ENCODE peak calls at places on chromosomes 5 and 9, in four cellular contexts. D is CD8-positive, alpha-beta T cell; V is IMR-90; Q is hepatocyte. S is an unnamed sample.
A peak's percentile ranks its signal among the peaks of the same experiment; 100 is the strongest.

GRCh38 chr5:909086-909485 is 16.4 kb downstream of the TRIP13 start:
- DNase-seq in Q (no peak), V (no peak), D (no peak), S (no peak)

GRCh38 chr5:79318935-79319614 is 83.1 kb downstream of the JMY start:
- DNase-seq in D (no peak), V (peak; percentile 99), Q (no peak), S (no peak)

GRCh38 chr5:125005287-125005686 is 258.8 kb upstream of the ZNF608 start:
- DNase-seq in V (no peak), Q (no peak), D (no peak), S (no peak)

GRCh38 chr5:34586117-34586885 is 69.8 kb upstream of the RAI14 start:
- DNase-seq in Q (no peak), D (no peak), V (peak; percentile 97), S (no peak)

GRCh38 chr5:6080930-6081726 is 297.2 kb downstream of the MED10 start:
- DNase-seq in V (no peak), D (no peak), Q (no peak), S (no peak)

GRCh38 chr5:151671979-151672378 is 14.7 kb downstream of the SPARC start:
- DNase-seq in Q (peak; percentile 54), V (peak; percentile 63), D (no peak), S (no peak)

GRCh38 chr5:417301-417700 is 25.7 kb upstream of the EXOC3 start:
- DNase-seq in V (no peak), Q (no peak), D (no peak), S (no peak)

GRCh38 chr9:21395778-21396717 is 10.8 kb upstream of the IFNA2 start:
- DNase-seq in D (peak; percentile 67), V (no peak), Q (peak; percentile 69), S (peak; percentile 33)

GRCh38 chr5:128539038-128539429 is 989 bp upstream of the FBN2 start:
- DNase-seq in V (no peak), D (no peak), Q (peak; percentile 48), S (no peak)

GRCh38 chr5:142925795-142926194 is 155.6 kb downstream of the ARHGAP26 start:
- DNase-seq in V (peak; percentile 91), Q (no peak), D (no peak), S (no peak)

GRCh38 chr5:157582731-157583580 is 7.4 kb upstream of the ADAM19 start:
- DNase-seq in V (no peak), Q (no peak), D (no peak), S (no peak)

GRCh38 chr5:154405078-154405792 is 40.6 kb upstream of the SAP30L start:
- DNase-seq in D (peak; percentile 71), V (peak; percentile 68), Q (peak; percentile 93), S (peak; percentile 48)

GRCh38 chr5:33725846-33726245 is 165.9 kb downstream of the ADAMTS12 start:
- DNase-seq in V (peak; percentile 35), D (no peak), Q (no peak), S (no peak)

GRCh38 chr5:170491479-170491878 is 12.3 kb upstream of the KCNIP1 start:
- DNase-seq in V (peak; percentile 84), Q (peak; percentile 17), D (no peak), S (no peak)

GRCh38 chr5:159362190-159362589 is 31.9 kb upstream of the IL12B start:
- DNase-seq in V (no peak), D (no peak), Q (no peak), S (no peak)
- TF ChIP-seq CTCF in V (no peak), D (no peak), Q (no peak), S (no peak)

DNA sequence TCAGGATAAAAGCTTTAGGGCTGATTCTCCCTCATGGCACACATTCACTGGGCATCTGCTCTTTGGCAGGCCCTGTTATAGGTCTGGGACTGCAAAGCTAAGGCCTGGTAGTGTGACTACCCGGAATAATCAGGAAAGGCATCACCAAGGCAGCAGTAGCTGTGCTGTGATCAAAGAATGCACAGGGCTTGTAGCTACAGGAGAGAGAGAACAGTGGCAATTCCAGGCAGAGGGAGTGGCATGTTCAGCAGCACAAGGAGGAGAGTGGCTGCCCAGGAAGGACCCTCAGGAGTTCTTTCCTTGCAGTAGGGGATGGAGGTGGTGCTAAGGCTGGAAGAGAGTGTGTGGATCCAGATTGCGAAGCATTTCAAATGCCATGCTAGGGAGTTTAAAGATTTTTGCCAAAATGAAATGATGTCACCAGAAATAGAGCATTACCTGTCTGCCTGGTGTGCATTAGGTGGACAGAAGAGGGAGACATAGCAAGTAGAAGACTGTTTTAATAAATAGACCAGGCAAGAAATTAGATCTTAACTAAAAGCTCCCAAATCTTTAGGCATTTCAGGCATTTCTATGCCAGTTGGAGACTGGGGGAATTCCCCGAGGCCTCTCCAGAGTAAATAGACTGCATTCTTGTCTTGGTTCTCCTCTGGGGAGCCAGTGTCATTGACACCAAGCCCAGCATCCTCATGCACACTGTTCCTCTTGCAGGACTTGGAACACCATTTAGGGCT is 69.1 kb downstream of the GPR21 start:
- DNase-seq in D (no peak), Q (no peak), V (peak; percentile 40), S (no peak)
- TF ChIP-seq CTCF in D (no peak), Q (peak; percentile 55), V (peak; percentile 47), S (no peak)

GRCh38 chr5:169095976-169096375 is 205.0 kb downstream of the SLIT3 start:
- DNase-seq in D (no peak), V (no peak), Q (no peak), S (no peak)

GRCh38 chr5:169097897-169098296 is 203.0 kb downstream of the SLIT3 start:
- DNase-seq in D (no peak), Q (no peak), V (no peak), S (no peak)

GRCh38 chr5:169095410-169095772 is 205.5 kb downstream of the SLIT3 start:
- DNase-seq in V (no peak), D (no peak), Q (no peak), S (no peak)

GRCh38 chr5:169098331-169099121 is 202.4 kb downstream of the SLIT3 start:
- DNase-seq in V (no peak), D (no peak), Q (no peak), S (no peak)

GRCh38 chr5:169097374-169097831 is 203.5 kb downstream of the SLIT3 start:
- DNase-seq in D (no peak), V (peak; percentile 2), Q (peak; percentile 47), S (no peak)
- TF ChIP-seq CTCF in D (no peak), V (no peak), Q (no peak), S (no peak)

DNA sequence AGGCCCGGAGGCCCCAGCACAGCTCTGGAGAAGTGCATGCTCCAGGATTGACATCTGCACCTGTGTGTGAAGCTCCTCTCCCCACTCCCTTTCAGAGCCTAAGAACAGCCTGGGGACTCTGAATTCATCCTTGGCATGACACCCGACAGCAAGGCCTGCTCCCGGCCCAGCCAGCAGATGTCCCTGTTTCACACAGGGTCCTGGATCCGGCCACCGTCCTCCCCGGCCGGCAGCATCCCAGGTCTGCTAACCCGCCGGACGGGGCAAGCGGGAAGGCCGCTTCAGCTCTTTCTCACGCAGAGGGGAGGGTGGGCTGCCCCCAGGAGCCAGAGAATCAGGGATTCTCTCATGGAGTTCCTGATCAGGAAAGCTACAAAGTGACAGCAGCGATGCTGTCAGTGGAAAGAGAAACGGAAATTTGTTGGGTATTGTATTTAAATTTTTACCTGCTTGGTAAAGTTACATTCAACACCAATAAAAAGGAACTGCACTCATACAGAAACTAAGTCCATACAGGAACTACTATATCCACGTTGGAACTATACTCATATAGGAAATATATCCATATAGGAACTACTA is 325.3 kb upstream of the IRX4 start:
- DNase-seq in V (no peak), Q (peak; percentile 73), D (no peak), S (no peak)
- TF ChIP-seq CTCF in V (no peak), Q (peak; percentile 67), D (no peak), S (no peak)

S was measured in omental fat pad.